ENCODE peak calls at places on chromosome 6, in four cellular contexts. V, F, Q and C are unnamed samples.

GRCh38 chr6:99611148-99611547 is 4.5 kb downstream of the PRDM13 start:
- DNase-seq in V (no peak), Q (no peak), F (no peak), C (no peak)

GRCh38 chr6:13194852-13195251 is 133.5 kb downstream of the TBC1D7 start:
- DNase-seq in Q (peak; percentile 19), F (no peak), V (peak; percentile 24), C (peak; percentile 66)

GRCh38 chr6:133184798-133185380 is 56.3 kb upstream of the EYA4 start:
- DNase-seq in Q (no peak), V (no peak), F (no peak), C (no peak)

GRCh38 chr6:43924222-43924702 is 154.3 kb downstream of the VEGFA start:
- DNase-seq in Q (no peak), F (peak; percentile 25), V (no peak), C (peak; percentile 37)

GRCh38 chr6:78615430-78615904 is 251.9 kb upstream of the IRAK1BP1 start:
- DNase-seq in F (no peak), V (no peak), Q (no peak), C (no peak)

GRCh38 chr6:166591961-166592520 is 5.6 kb upstream of the RAMACL start:
- DNase-seq in V (no peak), Q (no peak), F (no peak), C (no peak)

GRCh38 chr6:63476302-63476701 is 96.0 kb upstream of the LOC128125822 start:
- DNase-seq in F (no peak), V (no peak), Q (no peak), C (no peak)

GRCh38 chr6:2999005-2999620 is 581 bp upstream of the NQO2 start:
- DNase-seq in F (no peak), Q (no peak), V (no peak), C (no peak)

GRCh38 chr6:135306740-135307420 is 125.8 kb downstream of the MYB start:
- DNase-seq in Q (no peak), V (no peak), F (no peak), C (no peak)

GRCh38 chr6:53728570-53729194 is 63.1 kb upstream of the KLHL31 start:
- DNase-seq in Q (peak; percentile 32), V (peak; percentile 18), F (peak; percentile 9), C (no peak)

GRCh38 chr6:39999006-39999867 is 65.0 kb upstream of the MOCS1 start:
- DNase-seq in V (no peak), F (no peak), Q (no peak), C (no peak)

GRCh38 chr6:54817834-54818233 is 28.7 kb upstream of the FAM83B start:
- DNase-seq in F (no peak), Q (no peak), V (no peak), C (no peak)

GRCh38 chr6:152232494-152233151 is 404.5 kb downstream of the SYNE1 start:
- DNase-seq in Q (no peak), V (no peak), F (no peak), C (no peak)

GRCh38 chr6:46899636-46900035 is 22.1 kb downstream of the ADGRF5 start:
- DNase-seq in Q (no peak), F (no peak), V (no peak), C (no peak)

GRCh38 chr6:137362878-137363804 is 131.1 kb downstream of the OLIG3 start:
- DNase-seq in Q (no peak), V (no peak), F (no peak), C (no peak)

GRCh38 chr6:11763460-11764249 is 14.9 kb downstream of the ADTRP start:
- DNase-seq in Q (no peak), F (no peak), V (no peak), C (no peak)

GRCh38 chr6:106747139-106747538 is 117.8 kb downstream of the QRSL1 start:
- DNase-seq in Q (no peak), F (no peak), V (no peak), C (no peak)

GRCh38 chr6:131368077-131368911 is 204.7 kb upstream of the ARG1 start:
- DNase-seq in V (peak; percentile 34), Q (peak; percentile 69), F (no peak), C (no peak)

GRCh38 chr6:90078513-90079289 is 184.4 kb downstream of the GJA10 start:
- DNase-seq in Q (no peak), F (no peak), V (no peak), C (no peak)

GRCh38 chr6:149095842-149096241 is 221.7 kb upstream of the TAB2 start:
- DNase-seq in F (no peak), V (no peak), Q (no peak), C (no peak)

GRCh38 chr6:48101277-48101676 is 9.7 kb downstream of the PTCHD4 start:
- DNase-seq in V (no peak), F (no peak), Q (no peak), C (no peak)

GRCh38 chr6:120077489-120077888 is 727.9 kb upstream of the MAN1A1 start:
- DNase-seq in Q (no peak), V (no peak), F (no peak), C (no peak)
- TF ChIP-seq CTCF in Q (no peak), V (peak; percentile 23), F (no peak), C (no peak)

GRCh38 chr6:41779793-41780622 is at the start of gene FRS3:
- DNase-seq in F (peak; percentile 96), Q (peak; percentile 99), V (peak; percentile 100), C (peak; percentile 99)

GRCh38 chr6:41779336-41779735 is 364 bp downstream of the FRS3 start:
- DNase-seq in F (no peak), Q (no peak), V (no peak), C (no peak)

GRCh38 chr6:41783106-41783780 is 2.7 kb downstream of the PRICKLE4 start:
- DNase-seq in F (no peak), V (no peak), Q (no peak), C (no peak)

GRCh38 chr6:41780623-41781301 is at the start of gene PRICKLE4:
- DNase-seq in V (peak; percentile 63), F (no peak), Q (peak; percentile 79), C (peak; percentile 67)

DNA sequence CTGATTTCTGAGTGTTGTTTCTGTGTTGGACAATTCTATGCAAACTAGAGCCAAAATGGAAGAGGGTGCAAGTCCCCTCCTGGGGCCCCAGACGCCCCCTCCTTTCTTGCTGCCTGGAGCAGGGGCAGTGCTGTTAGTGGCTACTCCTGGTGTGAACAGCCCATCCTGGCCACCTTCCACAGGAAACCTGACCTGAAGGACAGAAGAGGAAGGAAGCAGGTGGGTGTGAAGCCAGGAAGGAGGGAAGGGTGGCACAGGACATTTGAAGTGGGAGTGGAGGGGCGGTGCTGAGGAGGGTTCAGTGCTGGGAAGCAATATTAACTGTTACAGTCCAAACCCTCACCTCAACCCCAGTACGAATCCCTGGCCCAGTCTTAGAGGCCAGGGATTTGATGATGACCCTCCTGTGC is 725 bp downstream of the PRICKLE4 start:
- DNase-seq in Q (no peak), V (no peak), F (no peak), C (peak; percentile 73)
- H3K4me1 ChIP-seq in Q (peaks cover 23% of the 10 kb centered on the region), V (peaks cover 68% of the 10 kb centered on the region), F (peaks cover 24% of the 10 kb centered on the region), C (peaks cover 24% of the 10 kb centered on the region)

DNA sequence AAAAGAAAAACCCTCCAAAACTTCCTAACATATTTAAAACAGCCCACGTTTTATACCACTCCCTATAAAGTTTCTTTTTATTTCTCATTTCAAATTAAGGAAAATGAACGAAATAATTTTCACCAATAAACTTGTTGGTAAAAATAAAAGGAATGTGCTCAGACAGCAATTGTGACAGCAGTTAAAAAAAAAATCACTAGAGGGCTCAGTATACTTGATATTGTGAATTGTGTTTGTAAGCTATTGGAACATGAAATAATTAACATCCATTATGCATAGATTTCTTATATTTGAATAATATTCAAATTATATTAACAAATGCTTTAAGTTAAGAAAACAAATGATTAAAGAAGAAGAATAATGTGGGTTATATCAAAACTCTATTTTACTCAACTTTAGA is 105.5 kb downstream of the ASCC3 start:
- DNase-seq in V (no peak), Q (no peak), F (no peak), C (no peak)
- TF ChIP-seq CTCF in V (peak; percentile 34), Q (no peak), F (no peak), C (no peak)

DNA sequence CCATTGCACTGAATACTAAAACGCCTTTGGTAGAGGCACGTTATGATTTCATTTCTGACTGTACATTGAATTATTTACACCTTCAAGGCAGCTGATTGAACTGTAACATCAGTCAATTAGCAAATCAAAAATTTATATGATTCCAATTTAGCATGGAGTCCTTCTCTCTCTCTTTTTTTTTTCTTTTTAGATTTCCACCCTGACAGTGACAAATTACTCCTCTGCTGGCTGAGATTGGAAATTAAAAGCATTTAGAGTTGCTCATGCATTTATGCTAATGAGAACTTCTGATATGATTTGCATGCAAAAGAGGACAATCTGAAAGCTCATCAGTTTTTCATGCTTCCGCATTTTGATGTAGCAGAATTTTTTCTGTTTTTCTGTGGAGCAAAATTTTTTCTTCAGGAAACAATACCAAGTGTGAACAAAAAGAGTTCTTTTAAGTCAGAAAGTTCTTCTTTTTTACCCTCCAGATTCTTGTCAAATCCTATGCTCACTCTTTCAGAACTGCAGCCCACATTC is 130.5 kb upstream of the NOX3 start:
- DNase-seq in V (no peak), Q (no peak), F (no peak), C (no peak)
- H3K4me1 ChIP-seq in V (no peaks in the 10 kb centered on the region), Q (no peaks in the 10 kb centered on the region), F (no peaks in the 10 kb centered on the region), C (no peaks in the 10 kb centered on the region)

DNA sequence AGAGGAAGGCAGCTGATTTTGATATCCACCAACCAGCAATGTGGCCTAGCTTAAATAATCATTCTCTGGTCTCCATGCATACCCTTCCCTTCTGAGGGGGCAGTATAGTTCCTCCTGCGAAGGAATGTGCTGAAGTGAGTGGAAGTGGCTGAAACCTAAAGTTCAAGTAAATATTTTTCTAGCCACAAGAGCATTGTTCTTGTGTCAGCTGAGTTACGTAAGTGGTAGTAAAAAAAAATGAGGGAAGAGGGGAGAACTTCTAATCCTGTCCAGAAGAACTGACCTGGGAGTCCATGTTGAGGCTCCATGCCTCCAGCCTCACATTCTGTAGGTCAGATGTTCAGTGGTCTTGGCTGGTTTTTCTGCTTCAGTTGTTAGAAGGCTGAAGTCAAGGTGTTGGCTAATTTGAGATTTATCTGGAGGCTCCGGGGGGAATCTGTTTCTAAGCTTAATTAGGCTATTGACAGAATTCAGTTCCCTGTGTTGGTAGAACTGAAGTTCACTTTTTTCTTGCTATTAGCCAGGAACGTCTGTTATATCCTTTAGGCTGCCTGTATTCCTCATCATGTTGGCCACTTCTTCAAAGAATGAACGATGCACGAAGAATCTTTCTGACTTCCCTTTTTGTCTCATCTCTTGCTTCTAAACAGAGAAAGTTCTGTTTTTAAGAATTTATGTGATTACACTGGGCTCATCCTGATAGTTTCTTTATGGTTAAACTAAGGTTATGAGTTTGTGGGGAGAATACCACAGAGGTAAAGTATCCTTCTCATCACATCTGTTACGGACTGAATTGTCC is 207.1 kb upstream of the PRSS16 start:
- DNase-seq in F (no peak), V (no peak), Q (no peak), C (no peak)
- TF ChIP-seq CTCF in F (no peak), V (no peak), Q (no peak), C (no peak)